ENCODE peak calls at places on chromosomes 5 and 9, in ten cellular contexts. Q, K, D, H, E, Y, U, I, C and Z are unnamed samples.

GRCh38 chr5:72179816-72180440 is 72.7 kb downstream of the MAP1B start:
- DNase-seq in Q (no peak), K (no peak), D (no peak), H (no peak), E (no peak), Y (no peak), U (no peak), I (no peak), C (no peak), Z (no peak)

GRCh38 chr5:158821321-158821720 is 278.4 kb downstream of the EBF1 start:
- DNase-seq in Q (no peak), K (no peak), D (no peak), H (no peak), E (no peak), Y (no peak), U (no peak), I (no peak), C (no peak), Z (no peak)

GRCh38 chr5:80865547-80865946 is 94.6 kb upstream of the RASGRF2 start:
- DNase-seq in Q (no peak), K (no peak), D (no peak), H (no peak), E (no peak), Y (no peak), U (no peak), I (no peak), C (no peak), Z (peak)

GRCh38 chr9:127177682-127178265 is 55.3 kb upstream of the ANGPTL2 start:
- DNase-seq in Q (no peak), K (no peak), D (no peak), H (no peak), E (no peak), Y (no peak), U (no peak), I (no peak), C (peak), Z (no peak)

GRCh38 chr5:78060421-78060820 is 234.1 kb downstream of the AP3B1 start:
- DNase-seq in Q (peak), K (peak), D (no peak), H (no peak), E (no peak), Y (no peak), U (no peak), I (no peak), C (no peak), Z (peak)

GRCh38 chr5:154309805-154310204 is 119.3 kb downstream of the GALNT10 start:
- DNase-seq in Q (no peak), K (peak), D (no peak), H (no peak), E (no peak), Y (peak), U (no peak), I (no peak), C (no peak), Z (no peak)

GRCh38 chr5:96648598-96648997 is 13.6 kb upstream of the CAST start:
- DNase-seq in Q (no peak), K (no peak), D (no peak), H (no peak), E (no peak), Y (no peak), U (no peak), I (no peak), C (no peak), Z (peak)

GRCh38 chr5:135490245-135491037 is 38.3 kb upstream of the TIFAB start:
- DNase-seq in Q (no peak), K (no peak), D (no peak), H (no peak), E (peak), Y (no peak), U (no peak), I (no peak), C (peak), Z (no peak)

GRCh38 chr5:72388652-72389051 is 68.5 kb downstream of the PTCD2 start:
- DNase-seq in Q (no peak), K (no peak), D (no peak), H (no peak), E (no peak), Y (no peak), U (no peak), I (no peak), C (no peak), Z (no peak)

GRCh38 chr5:168693883-168694282 is 114.7 kb upstream of the PANK3 start:
- DNase-seq in Q (no peak), K (no peak), D (no peak), H (no peak), E (no peak), Y (no peak), U (no peak), I (no peak), C (no peak), Z (no peak)

GRCh38 chr5:96896285-96896711 is 20.0 kb downstream of the ERAP2 start:
- DNase-seq in Q (no peak), K (no peak), D (no peak), H (no peak), E (no peak), Y (no peak), U (no peak), I (no peak), C (no peak), Z (no peak)

GRCh38 chr9:136117291-136118060 is 1.2 kb downstream of the TMEM250 start:
- DNase-seq in Q (no peak), K (no peak), D (no peak), H (no peak), E (no peak), Y (no peak), U (no peak), I (no peak), C (no peak), Z (peak)

GRCh38 chr5:124678478-124678877 is 68.0 kb downstream of the ZNF608 start:
- DNase-seq in Q (no peak), K (no peak), D (no peak), H (no peak), E (no peak), Y (no peak), U (no peak), I (no peak), C (no peak), Z (no peak)

GRCh38 chr9:109264865-109265532 is 55.9 kb downstream of the EPB41L4B start:
- DNase-seq in Q (no peak), K (no peak), D (no peak), H (no peak), E (no peak), Y (no peak), U (no peak), I (no peak), C (no peak), Z (no peak)

GRCh38 chr5:60822285-60822556 is 21.8 kb downstream of the ELOVL7 start:
- DNase-seq in Q (no peak), K (no peak), D (no peak), H (no peak), E (no peak), Y (no peak), U (no peak), I (no peak), C (no peak), Z (no peak)

GRCh38 chr9:33106372-33106771 is 29.9 kb upstream of the SMU1 start:
- DNase-seq in Q (no peak), K (no peak), D (no peak), H (no peak), E (no peak), Y (no peak), U (no peak), I (no peak), C (no peak), Z (no peak)

GRCh38 chr5:165903835-165904234 is 2387.6 kb upstream of the WWC1 start:
- DNase-seq in Q (no peak), K (no peak), D (no peak), H (no peak), E (no peak), Y (no peak), U (no peak), I (no peak), C (no peak), Z (no peak)

GRCh38 chr5:153965102-153965645 is 73.5 kb downstream of the FAM114A2 start:
- DNase-seq in Q (no peak), K (peak), D (peak), H (no peak), E (peak), Y (peak), U (no peak), I (peak), C (peak), Z (peak)

GRCh38 chr5:80960531-80961375 is 590 bp downstream of the RASGRF2 start:
- DNase-seq in Q (no peak), K (no peak), D (no peak), H (peak), E (peak), Y (peak), U (peak), I (peak), C (peak), Z (peak)

GRCh38 chr5:125311743-125312142 is 565.3 kb upstream of the ZNF608 start:
- DNase-seq in Q (peak), K (peak), D (no peak), H (no peak), E (no peak), Y (peak), U (no peak), I (no peak), C (no peak), Z (peak)

GRCh38 chr5:7473668-7474215 is 77.8 kb downstream of the ADCY2 start:
- DNase-seq in Q (no peak), K (no peak), D (no peak), H (no peak), E (no peak), Y (no peak), U (no peak), I (no peak), C (no peak), Z (no peak)

GRCh38 chr5:9905661-9906060 is 275.5 kb upstream of the TAS2R1 start:
- DNase-seq in Q (no peak), K (peak), D (no peak), H (no peak), E (no peak), Y (no peak), U (no peak), I (no peak), C (no peak), Z (no peak)

GRCh38 chr5:81134066-81134465 is 99.1 kb upstream of the CKMT2 start:
- DNase-seq in Q (no peak), K (no peak), D (no peak), H (no peak), E (no peak), Y (no peak), U (no peak), I (no peak), C (no peak), Z (no peak)

GRCh38 chr9:133850161-133850560 is 112.0 kb upstream of the SARDH start:
- DNase-seq in Q (no peak), K (no peak), D (no peak), H (no peak), E (no peak), Y (no peak), U (no peak), I (no peak), C (no peak), Z (no peak)

GRCh38 chr5:62650197-62650596 is 71.6 kb downstream of the LRRC70 start:
- DNase-seq in Q (peak), K (no peak), D (no peak), H (no peak), E (no peak), Y (no peak), U (no peak), I (no peak), C (no peak), Z (no peak)

GRCh38 chr9:71681104-71681707 is 87.1 kb downstream of the CEMIP2 start:
- DNase-seq in Q (no peak), K (no peak), D (no peak), H (no peak), E (no peak), Y (no peak), U (no peak), I (no peak), C (no peak), Z (peak)

GRCh38 chr5:159240301-159240870 is 22.7 kb upstream of the UBLCP1 start:
- DNase-seq in Q (peak), K (peak), D (no peak), H (no peak), E (no peak), Y (peak), U (no peak), I (no peak), C (no peak), Z (peak)

GRCh38 chr5:78927657-78928282 is 57.3 kb downstream of the ARSB start:
- DNase-seq in Q (peak), K (peak), D (no peak), H (no peak), E (no peak), Y (no peak), U (no peak), I (no peak), C (peak), Z (peak)

GRCh38 chr5:159199780-159200179 is 9.6 kb downstream of the RNF145 start:
- DNase-seq in Q (no peak), K (no peak), D (no peak), H (no peak), E (no peak), Y (no peak), U (no peak), I (no peak), C (no peak), Z (no peak)

GRCh38 chr9:137956688-137957385 is 79.3 kb downstream of the CACNA1B start:
- DNase-seq in Q (no peak), K (no peak), D (no peak), H (no peak), E (no peak), Y (no peak), U (no peak), I (no peak), C (no peak), Z (no peak)

GRCh38 chr5:20680718-20681302 is 692.8 kb upstream of the CDH18 start:
- DNase-seq in Q (no peak), K (no peak), D (no peak), H (no peak), E (no peak), Y (no peak), U (no peak), I (no peak), C (no peak), Z (no peak)

GRCh38 chr9:14863402-14863801 is 46.8 kb downstream of the FREM1 start:
- DNase-seq in Q (no peak), K (no peak), D (no peak), H (no peak), E (no peak), Y (no peak), U (no peak), I (no peak), C (no peak), Z (no peak)

GRCh38 chr5:153352685-153353219 is 137.7 kb upstream of the GRIA1 start:
- DNase-seq in Q (no peak), K (no peak), D (no peak), H (no peak), E (no peak), Y (peak), U (no peak), I (no peak), C (no peak), Z (no peak)

GRCh38 chr5:82813951-82814350 is 263.2 kb downstream of the TMEM167A start:
- DNase-seq in Q (no peak), K (no peak), D (no peak), H (no peak), E (no peak), Y (no peak), U (no peak), I (no peak), C (no peak), Z (no peak)

GRCh38 chr5:27191786-27192505 is 153.6 kb upstream of the CDH9 start:
- DNase-seq in Q (no peak), K (peak), D (no peak), H (no peak), E (no peak), Y (peak), U (no peak), I (no peak), C (no peak), Z (peak)

GRCh38 chr5:79560774-79561524 is 47.0 kb upstream of the HOMER1 start:
- DNase-seq in Q (peak), K (no peak), D (no peak), H (no peak), E (no peak), Y (peak), U (no peak), I (no peak), C (no peak), Z (no peak)

GRCh38 chr5:168916852-168917251 is 337.7 kb upstream of the PANK3 start:
- DNase-seq in Q (no peak), K (no peak), D (no peak), H (no peak), E (no peak), Y (peak), U (no peak), I (no peak), C (no peak), Z (peak)

GRCh38 chr9:83330207-83331196 is 207.7 kb downstream of the FRMD3 start:
- DNase-seq in Q (no peak), K (no peak), D (no peak), H (no peak), E (no peak), Y (no peak), U (no peak), I (no peak), C (no peak), Z (no peak)

GRCh38 chr9:83327750-83328622 is 210.2 kb downstream of the FRMD3 start:
- DNase-seq in Q (no peak), K (no peak), D (no peak), H (no peak), E (no peak), Y (no peak), U (no peak), I (no peak), C (no peak), Z (no peak)

GRCh38 chr9:83323148-83323547 is 215.1 kb downstream of the FRMD3 start:
- DNase-seq in Q (no peak), K (no peak), D (no peak), H (no peak), E (no peak), Y (no peak), U (no peak), I (no peak), C (no peak), Z (no peak)

GRCh38 chr9:83322438-83322837 is 215.8 kb downstream of the FRMD3 start:
- DNase-seq in Q (no peak), K (no peak), D (no peak), H (no peak), E (no peak), Y (no peak), U (no peak), I (no peak), C (no peak), Z (peak)

DNA sequence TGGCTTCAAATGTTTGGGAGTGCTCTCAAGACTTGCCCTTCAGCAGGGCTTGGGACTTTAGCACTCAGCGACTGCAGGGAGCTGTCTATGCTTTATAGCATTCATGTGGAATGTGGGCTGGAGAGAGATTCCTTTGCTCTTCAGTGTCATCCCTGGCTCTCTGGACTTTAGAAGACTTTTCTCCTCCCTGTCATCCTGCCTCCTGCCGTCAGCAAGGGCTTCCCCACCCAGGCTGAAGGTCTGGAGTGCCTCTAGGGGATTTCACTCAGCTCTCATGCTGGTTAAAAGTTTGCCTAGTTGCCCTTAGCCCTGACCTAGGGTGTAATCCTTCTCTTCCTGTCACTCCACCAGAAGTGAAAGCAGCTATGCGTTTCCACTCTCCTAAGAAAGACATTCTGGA is 210.9 kb downstream of the FRMD3 start:
- DNase-seq in Q (no peak), K (peak), D (no peak), H (no peak), E (no peak), Y (no peak), U (no peak), I (no peak), C (no peak), Z (peak)
- TF ChIP-seq CTCF in Q (no peak), K (no peak), D (no peak), H (no peak), E (no peak), Y (no peak), U (no peak), I (no peak), C (no peak), Z (no peak)

GRCh38 chr9:35835216-35835604 is 6.2 kb downstream of the TMEM8B start:
- DNase-seq in Q (no peak), K (no peak), D (no peak), H (no peak), E (no peak), Y (no peak), U (no peak), I (no peak), C (peak), Z (no peak)
- TF ChIP-seq CTCF in Q (no peak), K (peak), D (peak), H (no peak), E (peak), Y (no peak), U (no peak), I (no peak), C (peak), Z (peak)

GRCh38 chr9:97057651-97058050 is 18.7 kb upstream of the CTSV start:
- DNase-seq in Q (no peak), K (no peak), D (no peak), H (no peak), E (no peak), Y (no peak), U (no peak), I (no peak), C (no peak), Z (no peak)
- TF ChIP-seq CTCF in Q (no peak), K (no peak), D (no peak), H (no peak), E (no peak), Y (no peak), U (no peak), I (no peak), C (no peak), Z (no peak)

GRCh38 chr5:149405550-149406202 is 26.6 kb upstream of the IL17B start:
- DNase-seq in Q (no peak), K (no peak), D (no peak), H (no peak), E (no peak), Y (no peak), U (no peak), I (no peak), C (no peak), Z (peak)
- TF ChIP-seq CTCF in Q (no peak), K (no peak), D (no peak), H (no peak), E (no peak), Y (no peak), U (no peak), I (no peak), C (no peak), Z (no peak)